ENCODE peak calls at places on chromosomes 5 and 9, in eight cellular contexts. C, N, F, E, V, S, M and P are unnamed samples.

GRCh38 chr5:5242056-5242455 is 101.9 kb downstream of the ADAMTS16 start:
- DNase-seq in N (no peak), V (no peak), M (no peak), S (no peak), F (no peak), E (no peak), C (no peak), P (no peak)

GRCh38 chr9:105693435-105694275 is 686 bp upstream of the TMEM38B start:
- DNase-seq in N (no peak), F (no peak), C (no peak), M (peak; percentile 1), V (peak; percentile 61), E (no peak), S (no peak), P (no peak)

GRCh38 chr9:17802249-17802857 is 223.5 kb downstream of the SH3GL2 start:
- DNase-seq in M (peak; percentile 24), F (no peak), E (no peak), V (peak; percentile 34), S (no peak), C (no peak), N (no peak), P (no peak)

GRCh38 chr9:84371737-84372136 is 31.2 kb upstream of the SLC28A3 start:
- DNase-seq in S (no peak), M (peak; percentile 95), F (no peak), V (peak; percentile 96), C (no peak), N (no peak), E (no peak), P (no peak)

GRCh38 chr9:127742435-127743088 is 7.5 kb upstream of the TOR2A start:
- DNase-seq in M (no peak), C (no peak), N (no peak), E (peak; percentile 78), S (no peak), V (peak; percentile 33), F (no peak), P (peak; percentile 94)

GRCh38 chr9:116589392-116590354 is 97.4 kb upstream of the TRIM32 start:
- DNase-seq in F (no peak), S (no peak), C (no peak), E (no peak), V (peak; percentile 72), M (peak; percentile 73), N (no peak), P (no peak)

GRCh38 chr5:137348759-137349158 is 150.4 kb downstream of the SPOCK1 start:
- DNase-seq in V (no peak), N (no peak), C (no peak), M (no peak), E (no peak), F (no peak), S (no peak), P (no peak)

GRCh38 chr5:9864791-9865190 is 234.6 kb upstream of the TAS2R1 start:
- DNase-seq in E (no peak), M (no peak), V (no peak), F (no peak), S (no peak), N (no peak), C (no peak), P (no peak)

GRCh38 chr5:3619584-3619983 is 24.0 kb downstream of the IRX1 start:
- DNase-seq in F (no peak), V (no peak), M (no peak), N (no peak), S (no peak), E (no peak), C (no peak), P (no peak)

GRCh38 chr9:126880947-126881332 is 20.5 kb downstream of the ZBTB34 start:
- DNase-seq in V (no peak), S (no peak), M (no peak), N (no peak), C (no peak), E (no peak), F (no peak), P (no peak)

GRCh38 chr5:1467341-1468246 is 22.4 kb upstream of the SLC6A3 start:
- DNase-seq in F (peak; percentile 55), M (no peak), E (no peak), V (no peak), N (no peak), S (peak; percentile 18), C (no peak), P (peak; percentile 25)

GRCh38 chr9:123291736-123292135 is 23.4 kb upstream of the STRBP start:
- DNase-seq in F (no peak), S (no peak), C (no peak), V (no peak), E (no peak), N (no peak), M (no peak), P (no peak)

GRCh38 chr9:12775963-12776774 is 1.3 kb downstream of the LURAP1L start:
- DNase-seq in C (peak; percentile 33), S (peak; percentile 90), E (peak; percentile 62), M (peak; percentile 95), N (no peak), F (peak; percentile 93), V (peak; percentile 50), P (peak; percentile 88)